ENCODE peak calls at places on chromosome 11, in eight cellular contexts. U, Z, P, Q, J, M, G and B are unnamed samples.

GRCh38 chr11:7167976-7168740 is 79.4 kb downstream of the RBMXL2 start:
- DNase-seq in U (no peak), Z (no peak), P (no peak), Q (no peak), J (no peak), M (no peak), G (no peak), B (no peak)

GRCh38 chr11:125359130-125359529 is 136.9 kb downstream of the FEZ1 start:
- DNase-seq in U (no peak), Z (no peak), P (no peak), Q (no peak), J (no peak), M (no peak), G (no peak), B (no peak)

GRCh38 chr11:63177872-63178271 is 33.9 kb upstream of the SLC22A24 start:
- DNase-seq in U (no peak), Z (no peak), P (no peak), Q (no peak), J (no peak), M (no peak), G (no peak), B (no peak)

GRCh38 chr11:111230122-111230465 is 15.4 kb upstream of the POU2AF2 start:
- DNase-seq in U (no peak), Z (no peak), P (no peak), Q (no peak), J (no peak), M (no peak), G (no peak), B (no peak)

GRCh38 chr11:2868604-2869526 is 16.7 kb downstream of the CDKN1C start:
- DNase-seq in U (no peak), Z (no peak), P (no peak), Q (no peak), J (no peak), M (no peak), G (peak), B (no peak)

GRCh38 chr11:32328392-32328791 is 106.9 kb downstream of the WT1 start:
- DNase-seq in U (no peak), Z (no peak), P (no peak), Q (no peak), J (no peak), M (no peak), G (no peak), B (no peak)

GRCh38 chr11:13335319-13335718 is 57.7 kb downstream of the BMAL1 start:
- DNase-seq in U (peak), Z (peak), P (peak), Q (peak), J (peak), M (peak), G (no peak), B (peak)

GRCh38 chr11:27124514-27125264 is 84.1 kb downstream of the BBOX1 start:
- DNase-seq in U (no peak), Z (no peak), P (no peak), Q (no peak), J (no peak), M (no peak), G (no peak), B (no peak)

GRCh38 chr11:7262672-7263071 is 11.0 kb downstream of the SYT9 start:
- DNase-seq in U (no peak), Z (no peak), P (no peak), Q (no peak), J (no peak), M (no peak), G (no peak), B (no peak)

GRCh38 chr11:94794287-94795168 is 26.4 kb downstream of the AMOTL1 start:
- DNase-seq in U (no peak), Z (peak), P (no peak), Q (no peak), J (peak), M (no peak), G (no peak), B (peak)

GRCh38 chr11:61307354-61307753 is 12.2 kb upstream of the VWCE start:
- DNase-seq in U (no peak), Z (no peak), P (no peak), Q (no peak), J (no peak), M (no peak), G (no peak), B (no peak)

GRCh38 chr11:1339066-1339675 is 29.7 kb upstream of the TOLLIP start:
- DNase-seq in U (no peak), Z (no peak), P (no peak), Q (no peak), J (no peak), M (no peak), G (no peak), B (peak)

GRCh38 chr11:44377914-44378321 is 68.0 kb upstream of the ALX4 start:
- DNase-seq in U (no peak), Z (no peak), P (no peak), Q (no peak), J (no peak), M (no peak), G (no peak), B (no peak)

GRCh38 chr11:122202161-122202950 is 86.3 kb upstream of the BLID start:
- DNase-seq in U (no peak), Z (no peak), P (no peak), Q (no peak), J (no peak), M (no peak), G (no peak), B (no peak)

GRCh38 chr11:11043676-11044075 is 185.8 kb upstream of the ZBED5 start:
- DNase-seq in U (no peak), Z (no peak), P (no peak), Q (no peak), J (no peak), M (no peak), G (no peak), B (no peak)

GRCh38 chr11:23455291-23455864 is 595.1 kb upstream of the CCDC179 start:
- DNase-seq in U (no peak), Z (no peak), P (no peak), Q (no peak), J (no peak), M (no peak), G (no peak), B (no peak)

GRCh38 chr11:30605036-30605435 is 18.9 kb upstream of the MPPED2 start:
- DNase-seq in U (no peak), Z (no peak), P (no peak), Q (no peak), J (no peak), M (no peak), G (no peak), B (no peak)

GRCh38 chr11:124724854-124725718 is 14.7 kb upstream of the NRGN start:
- DNase-seq in U (no peak), Z (no peak), P (peak), Q (no peak), J (no peak), M (no peak), G (no peak), B (peak)

GRCh38 chr11:118338637-118339061 is 3.9 kb downstream of the CD3D start:
- DNase-seq in U (no peak), Z (no peak), P (peak), Q (peak), J (no peak), M (peak), G (no peak), B (no peak)

GRCh38 chr11:125342281-125342980 is 153.6 kb downstream of the FEZ1 start:
- DNase-seq in U (no peak), Z (no peak), P (no peak), Q (no peak), J (no peak), M (no peak), G (no peak), B (no peak)

GRCh38 chr11:16081756-16082531 is 274.4 kb downstream of the SOX6 start:
- DNase-seq in U (no peak), Z (peak), P (no peak), Q (no peak), J (no peak), M (no peak), G (no peak), B (no peak)

GRCh38 chr11:104812416-104812815 is 85.8 kb downstream of the CASP12 start:
- DNase-seq in U (no peak), Z (no peak), P (no peak), Q (no peak), J (no peak), M (no peak), G (no peak), B (no peak)

GRCh38 chr11:61888043-61888442 is 3.3 kb downstream of the FADS3 start:
- DNase-seq in U (no peak), Z (peak), P (no peak), Q (no peak), J (peak), M (no peak), G (peak), B (peak)

GRCh38 chr11:10938650-10939387 is 81.0 kb upstream of the ZBED5 start:
- DNase-seq in U (no peak), Z (no peak), P (no peak), Q (no peak), J (no peak), M (no peak), G (no peak), B (no peak)

GRCh38 chr11:6611092-6612007 is 666 bp downstream of the TAF10 start:
- DNase-seq in U (no peak), Z (peak), P (peak), Q (no peak), J (no peak), M (no peak), G (no peak), B (peak)

GRCh38 chr11:91773090-91773489 is 451.5 kb upstream of the FAT3 start:
- DNase-seq in U (peak), Z (no peak), P (no peak), Q (no peak), J (no peak), M (no peak), G (no peak), B (no peak)

GRCh38 chr11:130581631-130582030 is 133.2 kb downstream of the ADAMTS15 start:
- DNase-seq in U (no peak), Z (no peak), P (no peak), Q (no peak), J (no peak), M (no peak), G (no peak), B (no peak)

GRCh38 chr11:101103431-101103830 is 26.2 kb downstream of the PGR start:
- DNase-seq in U (no peak), Z (no peak), P (no peak), Q (no peak), J (no peak), M (no peak), G (no peak), B (no peak)

GRCh38 chr11:73184953-73185671 is 33.0 kb upstream of the P2RY2 start:
- DNase-seq in U (peak), Z (peak), P (peak), Q (peak), J (peak), M (peak), G (peak), B (peak)

GRCh38 chr11:13358871-13359270 is 81.3 kb downstream of the BMAL1 start:
- DNase-seq in U (no peak), Z (no peak), P (no peak), Q (no peak), J (no peak), M (no peak), G (no peak), B (no peak)

GRCh38 chr11:67178421-67178820 is 59.4 kb downstream of the KDM2A start:
- DNase-seq in U (no peak), Z (no peak), P (no peak), Q (no peak), J (no peak), M (no peak), G (no peak), B (no peak)

GRCh38 chr11:92226331-92227232 is 2.0 kb downstream of the FAT3 start:
- DNase-seq in U (no peak), Z (no peak), P (peak), Q (no peak), J (peak), M (no peak), G (peak), B (no peak)

GRCh38 chr11:60122414-60123036 is 34.1 kb downstream of the MS4A2 start:
- DNase-seq in U (no peak), Z (no peak), P (no peak), Q (no peak), J (no peak), M (no peak), G (no peak), B (no peak)

GRCh38 chr11:30879322-30880020 is 293.3 kb upstream of the MPPED2 start:
- DNase-seq in U (peak), Z (peak), P (no peak), Q (no peak), J (no peak), M (no peak), G (no peak), B (no peak)

GRCh38 chr11:127395034-127395433 is 394.5 kb upstream of the KIRREL3 start:
- DNase-seq in U (no peak), Z (no peak), P (no peak), Q (no peak), J (no peak), M (no peak), G (no peak), B (no peak)